ENCODE peak calls at places on chromosomes 6 and 20, in five cellular contexts. A, L, X, T and O are unnamed samples.

GRCh38 chr6:5422321-5422915 is 161.1 kb downstream of the FARS2 start:
- DNase-seq in A (no peak), L (peak), X (peak), T (peak), O (peak)

GRCh38 chr6:108115598-108116058 is 41.1 kb upstream of the OSTM1 start:
- DNase-seq in A (no peak), L (peak), X (no peak), T (peak), O (no peak)

GRCh38 chr20:50127587-50128519 is 14.9 kb upstream of the UBE2V1 start:
- DNase-seq in A (no peak), L (no peak), X (no peak), T (no peak), O (no peak)

GRCh38 chr6:116492331-116493067 is 18.9 kb upstream of the CALHM5 start:
- DNase-seq in A (no peak), L (no peak), X (no peak), T (no peak), O (no peak)

GRCh38 chr6:1686117-1687098 is 76.7 kb downstream of the FOXC1 start:
- DNase-seq in A (no peak), L (no peak), X (peak), T (peak), O (peak)

GRCh38 chr6:44297063-44298038 is 15.8 kb downstream of the AARS2 start:
- DNase-seq in A (no peak), L (no peak), X (no peak), T (peak), O (no peak)

GRCh38 chr6:45518321-45518720 is 140.6 kb upstream of the SUPT3H start:
- DNase-seq in A (no peak), L (no peak), X (no peak), T (no peak), O (no peak)

GRCh38 chr20:58001381-58001780 is 227.1 kb downstream of the ANKRD60 start:
- DNase-seq in A (no peak), L (no peak), X (no peak), T (no peak), O (no peak)

GRCh38 chr6:161274488-161274858 is 612 bp upstream of the AGPAT4 start:
- DNase-seq in A (no peak), L (no peak), X (no peak), T (no peak), O (no peak)

GRCh38 chr6:166173292-166173951 is 5.8 kb upstream of the TBXT start:
- DNase-seq in A (no peak), L (no peak), X (no peak), T (no peak), O (no peak)

GRCh38 chr6:47061631-47062300 is 19.6 kb upstream of the ADGRF1 start:
- DNase-seq in A (no peak), L (no peak), X (no peak), T (no peak), O (no peak)

GRCh38 chr6:53854843-53855567 is 60.2 kb downstream of the LRRC1 start:
- DNase-seq in A (no peak), L (peak), X (no peak), T (no peak), O (no peak)

GRCh38 chr6:2196079-2196679 is 49.2 kb downstream of the GMDS start:
- DNase-seq in A (peak), L (peak), X (peak), T (peak), O (no peak)

GRCh38 chr6:106360410-106360988 is at the start of gene CRYBG1:
- DNase-seq in A (peak), L (peak), X (no peak), T (no peak), O (no peak)

GRCh38 chr6:117346142-117346930 is 79.4 kb downstream of the ROS1 start:
- DNase-seq in A (no peak), L (no peak), X (no peak), T (peak), O (no peak)

GRCh38 chr6:28651161-28651560 is 125.5 kb downstream of the GPX5 start:
- DNase-seq in A (no peak), L (no peak), X (no peak), T (no peak), O (no peak)

GRCh38 chr20:49784291-49784690 is 28.3 kb upstream of the SLC9A8 start:
- DNase-seq in A (no peak), L (no peak), X (no peak), T (no peak), O (no peak)

GRCh38 chr6:124010574-124010973 is 206.9 kb downstream of the NKAIN2 start:
- DNase-seq in A (no peak), L (no peak), X (no peak), T (no peak), O (no peak)

GRCh38 chr6:80540700-80541099 is 434.2 kb downstream of the BCKDHB start:
- DNase-seq in A (no peak), L (no peak), X (no peak), T (peak), O (no peak)

GRCh38 chr6:79946773-79947190 is 571 bp downstream of the ELOVL4 start:
- DNase-seq in A (no peak), L (peak), X (no peak), T (peak), O (no peak)

GRCh38 chr20:63765082-63765873 is 25.7 kb downstream of the SLC2A4RG start:
- DNase-seq in A (no peak), L (no peak), X (no peak), T (no peak), O (no peak)

GRCh38 chr20:10447028-10447427 is 11.9 kb downstream of the SLX4IP start:
- DNase-seq in A (no peak), L (peak), X (peak), T (peak), O (peak)

GRCh38 chr6:92915466-92915865 is 503.9 kb downstream of the EPHA7 start:
- DNase-seq in A (no peak), L (no peak), X (no peak), T (no peak), O (no peak)

GRCh38 chr6:135115411-135116293 is 61.0 kb upstream of the HBS1L start:
- DNase-seq in A (no peak), L (no peak), X (no peak), T (no peak), O (no peak)

GRCh38 chr6:80132942-80133517 is 26.6 kb downstream of the BCKDHB start:
- DNase-seq in A (peak), L (peak), X (no peak), T (peak), O (peak)

GRCh38 chr20:42191140-42191860 is 573.1 kb upstream of the CHD6 start:
- DNase-seq in A (no peak), L (peak), X (no peak), T (no peak), O (no peak)
- TF ChIP-seq CTCF in A (no peak), L (no peak), X (no peak), T (no peak), O (no peak)

GRCh38 chr6:30572078-30572605 is 900 bp downstream of the ABCF1 start:
- DNase-seq in A (no peak), L (no peak), X (no peak), T (no peak), O (no peak)
- H3K27ac ChIP-seq in A (peak), L (peak), X (peak), T (no peak), O (no peak)

GRCh38 chr20:62133864-62134263 is 9.3 kb downstream of the PSMA7 start:
- DNase-seq in A (no peak), L (no peak), X (no peak), T (no peak), O (no peak)
- TF ChIP-seq CTCF in A (no peak), L (no peak), X (no peak), T (peak), O (peak)

DNA sequence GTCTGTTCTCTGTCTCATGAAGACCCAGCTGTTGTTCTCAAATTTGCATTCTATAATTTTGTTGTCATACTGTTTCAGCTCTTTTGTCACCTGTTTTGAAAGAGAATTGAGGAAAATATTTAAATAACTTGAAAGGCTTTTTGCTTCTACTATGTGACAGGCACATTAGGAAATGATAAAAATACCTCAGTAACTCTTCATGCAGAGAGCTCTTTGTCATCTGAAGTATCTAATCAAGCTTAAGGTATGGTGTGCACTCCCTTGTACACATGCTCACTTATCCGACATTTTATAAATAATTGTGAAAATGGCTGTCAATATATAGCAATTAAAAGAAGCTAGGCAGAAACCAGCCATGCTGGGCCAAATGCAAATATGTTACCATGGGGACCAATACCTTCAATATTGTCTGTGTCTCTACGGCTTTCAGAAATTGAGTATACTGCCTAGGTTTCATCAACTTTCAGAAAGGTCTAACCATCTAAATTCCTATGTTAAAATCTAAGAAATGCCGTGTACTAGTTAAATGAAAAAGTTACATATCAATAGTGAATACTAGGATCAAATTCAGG is 349.0 kb downstream of the RNGTT start:
- DNase-seq in A (no peak), L (no peak), X (no peak), T (no peak), O (no peak)
- H3K27ac ChIP-seq in A (no peak), L (no peak), X (no peak), T (no peak), O (no peak)

GRCh38 chr6:3887150-3887700 is 38.1 kb downstream of the FAM50B start:
- DNase-seq in A (peak), L (peak), X (no peak), T (peak), O (no peak)
- TF ChIP-seq CTCF in A (no peak), L (peak), X (peak), T (peak), O (peak)

DNA sequence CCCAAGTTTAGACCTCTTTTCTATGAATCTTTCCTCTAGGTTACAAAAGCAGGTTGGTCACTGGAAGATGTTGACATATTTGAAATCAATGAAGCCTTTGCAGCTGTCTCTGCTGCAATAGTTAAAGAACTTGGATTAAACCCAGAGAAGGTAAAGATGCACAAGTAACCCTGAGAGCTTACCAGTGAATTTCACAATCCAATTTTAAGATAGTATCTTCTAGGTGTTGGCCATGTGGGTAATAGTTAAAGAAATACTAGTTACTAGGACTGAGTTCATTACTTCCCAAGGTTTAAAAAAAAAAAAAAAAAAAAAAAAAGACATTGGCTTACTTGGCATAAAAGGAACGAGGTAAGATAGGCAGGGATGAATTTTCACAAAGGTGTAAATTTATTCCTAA is 11.3 kb downstream of the TCP1 start:
- DNase-seq in A (no peak), L (no peak), X (no peak), T (no peak), O (no peak)
- H3K27ac ChIP-seq in A (no peak), L (no peak), X (no peak), T (no peak), O (no peak)

DNA sequence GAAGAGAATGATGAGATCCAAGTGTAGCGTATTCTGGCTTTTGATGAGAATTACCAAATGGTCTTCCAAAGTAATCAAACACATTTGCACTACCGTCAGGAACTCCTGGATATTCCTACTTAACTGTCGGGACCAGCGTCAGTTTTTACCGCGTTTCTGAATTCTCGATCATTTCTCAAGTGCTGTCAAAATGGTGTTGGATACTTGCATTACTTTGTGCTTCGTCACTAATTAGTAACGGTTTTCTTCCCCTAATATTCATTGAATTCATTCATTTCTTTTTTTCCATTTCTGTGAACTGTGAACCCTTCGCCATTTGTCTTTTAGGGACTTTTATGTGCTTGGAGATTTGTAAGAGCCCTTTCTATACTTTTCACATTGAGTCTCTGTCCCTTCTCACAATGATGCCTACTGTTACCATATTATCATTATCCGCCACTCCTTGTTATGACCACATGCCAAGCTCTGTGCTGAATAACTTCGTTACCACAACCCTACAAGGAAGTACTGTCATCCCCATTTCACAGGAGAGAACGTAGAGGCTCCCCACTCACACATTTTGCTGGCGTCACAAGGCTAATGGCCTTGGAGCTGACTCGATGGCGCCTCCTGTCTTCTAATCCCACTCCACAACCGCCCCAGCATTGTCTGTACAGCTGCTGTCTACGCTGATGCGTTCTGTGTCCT is 74.2 kb upstream of the QKI start:
- DNase-seq in A (no peak), L (no peak), X (no peak), T (no peak), O (no peak)
- TF ChIP-seq CTCF in A (no peak), L (no peak), X (no peak), T (no peak), O (no peak)

DNA sequence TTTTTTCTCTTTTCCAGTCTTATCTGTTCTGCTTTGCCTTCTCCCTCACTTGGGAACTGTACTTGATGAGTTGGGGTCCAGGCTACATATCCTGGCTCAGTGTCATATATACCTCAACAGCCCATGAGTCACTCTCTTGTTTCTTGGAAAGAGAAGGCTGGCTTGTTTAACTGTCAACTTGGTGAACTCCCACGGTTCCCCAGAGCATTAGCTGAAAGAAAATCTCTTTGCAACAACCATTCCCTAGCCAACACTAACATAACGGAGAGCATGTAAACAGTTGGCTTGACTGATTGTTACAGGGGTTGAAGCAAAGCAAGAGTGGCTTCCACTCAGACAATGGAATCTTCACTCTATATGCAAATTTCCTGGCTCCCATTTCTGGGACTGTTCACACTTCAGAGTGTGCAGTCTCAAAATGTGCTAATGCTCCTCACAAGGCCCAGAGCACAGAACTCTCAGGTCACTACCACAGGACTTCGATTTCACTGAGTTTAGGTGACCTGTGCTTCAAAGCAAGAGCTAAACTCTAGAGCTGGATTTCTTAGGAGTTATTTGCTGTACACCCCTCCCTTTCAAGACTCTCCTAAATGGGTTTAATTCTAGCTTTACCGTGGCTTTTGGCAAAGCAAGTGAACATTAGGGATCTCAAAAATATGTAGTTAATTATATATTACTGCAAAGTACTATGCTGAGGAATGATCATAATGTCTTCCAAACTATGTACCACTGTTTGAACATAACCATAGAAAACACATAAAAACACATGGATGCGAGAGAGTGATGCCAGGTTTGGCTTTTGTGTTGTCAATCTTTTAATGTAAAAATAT is 609.8 kb downstream of the RFPL4B start:
- DNase-seq in A (no peak), L (no peak), X (no peak), T (peak), O (peak)
- H3K27ac ChIP-seq in A (no peak), L (no peak), X (no peak), T (peak), O (no peak)